ENCODE peak calls at places on chromosomes 12 and 14, in six cellular contexts. Y is SK-MEL-5; R is ELR; C is fibroblast of the aortic adventitia; V is NK-92 treated with Interleukin-12 subunit alpha and Interleukin-12 subunit beta, amount 100 ng/mL, for 24 hours; H is CD8-positive, alpha-beta T cell. P is an unnamed sample.

GRCh38 chr12:34404377-34405285 is 382.3 kb downstream of the ALG10 start:
- DNase-seq in R (no peak), Y (no peak), C (no peak), V (no peak), H (no peak), P (no peak)

GRCh38 chr12:6472491-6472890 is 2.0 kb upstream of the VAMP1 start:
- DNase-seq in V (no peak), Y (no peak), R (no peak), C (no peak), H (no peak), P (no peak)

GRCh38 chr12:94180558-94181296 is 32.4 kb downstream of the PLXNC1 start:
- DNase-seq in V (peak; percentile 11), Y (no peak), H (no peak), C (no peak), R (no peak), P (no peak)

GRCh38 chr14:37779480-37779879 is 184.1 kb downstream of the TTC6 start:
- DNase-seq in Y (no peak), V (no peak), C (no peak), R (no peak), H (no peak), P (no peak)

GRCh38 chr12:110501378-110501721 is 561 bp downstream of the VPS29 start:
- DNase-seq in V (peak; percentile 45), Y (peak; percentile 32), H (no peak), R (peak; percentile 74), C (peak; percentile 28), P (no peak)

GRCh38 chr14:68628605-68629310 is 164.1 kb downstream of the ZFP36L1 start:
- DNase-seq in Y (no peak), C (no peak), H (no peak), R (no peak), V (no peak), P (no peak)

GRCh38 chr12:27436029-27436428 is 10.5 kb upstream of the SMCO2 start:
- DNase-seq in V (no peak), R (no peak), C (no peak), Y (no peak), H (no peak), P (no peak)

GRCh38 chr14:45082420-45082819 is 1.5 kb upstream of the PRPF39 start:
- DNase-seq in R (no peak), Y (no peak), C (no peak), H (no peak), V (no peak), P (no peak)

GRCh38 chr14:49294736-49295135 is 291.4 kb downstream of the RPS29 start:
- DNase-seq in C (no peak), Y (no peak), H (no peak), V (no peak), R (no peak), P (no peak)

GRCh38 chr12:65282840-65283239 is 4.4 kb downstream of the MSRB3 start:
- DNase-seq in R (peak; percentile 26), V (no peak), H (no peak), Y (no peak), C (no peak), P (no peak)

GRCh38 chr12:49583361-49584094 is 15.6 kb upstream of the MCRS1 start:
- DNase-seq in H (no peak), C (peak; percentile 70), R (no peak), Y (no peak), V (no peak), P (no peak)

GRCh38 chr12:9784326-9784725 is 23.6 kb upstream of the CD69 start:
- DNase-seq in H (no peak), R (no peak), Y (no peak), V (no peak), C (no peak), P (no peak)

GRCh38 chr14:23604675-23605170 is 26.1 kb upstream of the JPH4 start:
- DNase-seq in R (no peak), H (no peak), Y (no peak), V (no peak), C (no peak), P (no peak)

GRCh38 chr14:56949828-56950227 is 139.5 kb upstream of the OTX2 start:
- DNase-seq in C (no peak), R (no peak), Y (peak; percentile 11), H (no peak), V (no peak), P (no peak)

GRCh38 chr14:75128596-75128990 is 1.7 kb upstream of the NEK9 start:
- DNase-seq in C (no peak), R (no peak), Y (no peak), V (no peak), H (no peak), P (no peak)

GRCh38 chr14:71061458-71061857 is 154.2 kb downstream of the PCNX1 start:
- DNase-seq in C (peak; percentile 24), R (peak; percentile 12), Y (no peak), H (no peak), V (no peak), P (no peak)

P was measured in effector CD4-positive, alpha-beta T cell.